ENCODE peak calls at places on chromosomes 12 and 14, in ten cellular contexts. E, L, X, R, J, T, H, V, U and D are unnamed samples.
A peak's percentile ranks its signal among the peaks of the same experiment; 100 is the strongest.

GRCh38 chr14:104924421-104925213 is at the start of gene PLD4:
- DNase-seq in U (no peak), H (no peak), J (no peak), R (no peak), T (no peak), L (no peak), E (no peak), X (peak; percentile 96), V (no peak), D (peak; percentile 73)

GRCh38 chr14:77246784-77247183 is 24.2 kb downstream of the NGB start:
- DNase-seq in H (no peak), J (no peak), E (no peak), U (no peak), L (no peak), X (no peak), V (no peak), R (no peak), T (no peak), D (no peak)

GRCh38 chr12:45674583-45674982 is 54.9 kb upstream of the ARID2 start:
- DNase-seq in E (peak; percentile 93), X (no peak), L (no peak), R (no peak), U (no peak), V (peak; percentile 42), T (peak; percentile 60), J (peak; percentile 90), H (no peak), D (no peak)

GRCh38 chr14:58270628-58271027 is 26.0 kb downstream of the PSMA3 start:
- DNase-seq in X (no peak), H (no peak), T (no peak), J (no peak), R (no peak), V (no peak), U (no peak), E (no peak), L (no peak), D (no peak)

GRCh38 chr14:90551733-90552464 is 155.1 kb downstream of the CALM1 start:
- DNase-seq in U (peak; percentile 76), J (no peak), R (no peak), X (no peak), E (no peak), V (no peak), H (no peak), T (no peak), L (no peak), D (no peak)

GRCh38 chr12:80176706-80177105 is 77.4 kb downstream of the OTOGL start:
- DNase-seq in E (no peak), X (no peak), L (no peak), T (no peak), V (no peak), H (no peak), R (no peak), J (no peak), U (no peak), D (no peak)

GRCh38 chr12:57173089-57173488 is 25.7 kb upstream of the LRP1-AS start:
- DNase-seq in H (no peak), J (peak; percentile 38), R (no peak), U (no peak), V (no peak), X (peak; percentile 28), E (peak; percentile 28), L (no peak), T (peak; percentile 34), D (no peak)

GRCh38 chr12:53737951-53738833 is 10.9 kb upstream of the CALCOCO1 start:
- DNase-seq in X (no peak), E (no peak), T (no peak), H (no peak), R (no peak), V (no peak), U (no peak), J (no peak), L (no peak), D (no peak)

GRCh38 chr14:23454445-23454856 is 15.1 kb upstream of the NGDN start:
- DNase-seq in H (no peak), E (no peak), T (no peak), X (no peak), R (no peak), U (no peak), V (no peak), J (no peak), L (no peak), D (peak; percentile 42)

GRCh38 chr14:22814945-22815713 is at the start of gene SLC7A7:
- DNase-seq in U (no peak), J (no peak), T (no peak), H (no peak), L (no peak), R (no peak), X (no peak), V (no peak), E (peak; percentile 67), D (no peak)

GRCh38 chr12:46368138-46368537 is 4.4 kb downstream of the SLC38A2 start:
- DNase-seq in L (no peak), H (no peak), J (no peak), U (peak; percentile 37), E (peak; percentile 55), R (no peak), V (no peak), T (no peak), X (no peak), D (no peak)

GRCh38 chr14:22159049-22159448 is 430.0 kb downstream of the DAD1 start:
- DNase-seq in R (no peak), V (no peak), U (no peak), X (peak; percentile 13), T (no peak), L (no peak), H (no peak), E (no peak), J (peak; percentile 74), D (peak; percentile 13)

GRCh38 chr12:117190210-117190781 is at the start of gene FBXO21:
- DNase-seq in V (peak; percentile 93), J (peak; percentile 92), H (peak; percentile 69), X (peak; percentile 68), L (peak; percentile 97), U (peak; percentile 95), E (peak; percentile 89), T (peak; percentile 97), R (peak; percentile 94), D (peak; percentile 78)

GRCh38 chr14:71321556-71322315 is 414.5 kb downstream of the PCNX1 start:
- DNase-seq in H (peak; percentile 65), U (no peak), R (no peak), V (no peak), L (no peak), E (peak; percentile 60), T (no peak), X (no peak), J (peak; percentile 70), D (no peak)

GRCh38 chr14:92551066-92551841 is 37.7 kb downstream of the RIN3 start:
- DNase-seq in H (no peak), R (no peak), U (no peak), L (no peak), J (no peak), V (no peak), E (no peak), T (no peak), X (peak; percentile 71), D (no peak)

GRCh38 chr14:75519394-75519793 is 2.9 kb upstream of the BATF start:
- DNase-seq in E (no peak), U (no peak), T (no peak), H (no peak), R (no peak), X (no peak), J (no peak), L (no peak), V (no peak), D (no peak)

GRCh38 chr12:71556881-71557280 is 106.8 kb downstream of the ZFC3H1 start:
- DNase-seq in E (peak; percentile 75), X (no peak), J (peak; percentile 91), V (no peak), H (peak; percentile 55), T (peak; percentile 88), U (no peak), L (no peak), R (no peak), D (no peak)

GRCh38 chr12:94879542-94879941 is 124.0 kb downstream of the NDUFA12 start:
- DNase-seq in J (peak; percentile 11), H (no peak), X (no peak), V (no peak), U (no peak), E (peak; percentile 17), R (no peak), L (no peak), T (no peak), D (no peak)

GRCh38 chr14:99260652-99261551 is 11.1 kb downstream of the BCL11B start:
- DNase-seq in L (no peak), R (no peak), U (no peak), E (no peak), X (no peak), H (no peak), T (no peak), J (peak; percentile 53), V (no peak), D (no peak)

GRCh38 chr12:81598205-81598604 is 160.9 kb downstream of the PPFIA2 start:
- DNase-seq in V (no peak), E (no peak), X (no peak), L (no peak), J (no peak), T (no peak), U (no peak), H (no peak), R (no peak), D (no peak)

GRCh38 chr14:90753456-90754005 is 62.7 kb downstream of the TTC7B start:
- DNase-seq in X (no peak), E (no peak), V (no peak), H (no peak), R (no peak), J (no peak), L (no peak), T (no peak), U (no peak), D (no peak)

GRCh38 chr12:6361834-6362233 is 13.5 kb downstream of the SCNN1A start:
- DNase-seq in J (peak; percentile 56), V (peak; percentile 40), T (no peak), H (no peak), U (no peak), X (no peak), E (no peak), L (no peak), R (no peak), D (no peak)

GRCh38 chr12:50932787-50933280 is 19.5 kb upstream of the HIGD1C start:
- DNase-seq in T (no peak), L (no peak), H (no peak), V (no peak), E (no peak), J (no peak), R (no peak), X (no peak), U (no peak), D (no peak)

GRCh38 chr14:83269583-83269982 is 1735.9 kb upstream of the SEL1L start:
- DNase-seq in X (no peak), R (no peak), U (no peak), E (no peak), J (no peak), L (no peak), V (no peak), T (no peak), H (no peak), D (no peak)

GRCh38 chr12:20024194-20024593 is 344.1 kb upstream of the PDE3A start:
- DNase-seq in T (peak; percentile 4), L (no peak), U (no peak), X (peak; percentile 90), R (no peak), J (no peak), H (no peak), E (peak; percentile 91), V (no peak), D (no peak)

GRCh38 chr12:46468159-46468558 is 95.6 kb upstream of the SLC38A2 start:
- DNase-seq in H (peak; percentile 83), T (no peak), U (no peak), L (no peak), X (no peak), R (no peak), J (peak; percentile 42), V (no peak), E (peak; percentile 81), D (no peak)

GRCh38 chr12:913919-914718 is 35.4 kb downstream of the RAD52 start:
- DNase-seq in R (no peak), J (peak; percentile 70), T (peak; percentile 56), V (no peak), X (no peak), L (no peak), U (no peak), E (peak; percentile 18), H (no peak), D (no peak)

GRCh38 chr12:4069046-4070010 is 196.1 kb upstream of the PARP11 start:
- DNase-seq in H (no peak), R (no peak), L (no peak), V (no peak), U (no peak), T (no peak), J (no peak), X (no peak), E (peak; percentile 16), D (no peak)